ENCODE peak calls at places on chromosomes 16 and 17, in nine cellular contexts. Q is stimulated activated CD8-positive, alpha-beta memory T cell treated with anti-CD3 and anti-CD28 coated beads, Interleukin-15, amount 100 ng/mL, for 48 hours; X is activated CD8-positive, alpha-beta memory T cell treated with anti-CD3 and anti-CD28 coated beads for 4 hours; C is naive thymus-derived CD8-positive, alpha-beta T cell; S is progenitor cell of endocrine pancreas; Z is kidney glomerular epithelial cell; L is islet precursor cell; B is PC-3; T is astrocyte of the spinal cord. K is an unnamed sample.

GRCh38 chr16:72092832-72093447 is 480 bp downstream of the TXNL4B start:
- DNase-seq in C (no peak), Q (no peak), Z (peak), X (no peak), L (peak), S (no peak), B (peak), T (peak), K (no peak)

GRCh38 chr17:65055708-65056638 is 567 bp downstream of the GNA13 start:
- DNase-seq in T (peak), S (peak), B (peak), C (peak), Z (peak), X (peak), L (peak), Q (peak), K (no peak)

GRCh38 chr17:81487089-81487486 is 25.5 kb downstream of the ACTG1 start:
- DNase-seq in Z (no peak), B (no peak), C (no peak), T (no peak), X (no peak), Q (no peak), S (no peak), L (no peak), K (no peak)

GRCh38 chr16:87437327-87437726 is 45.2 kb downstream of the MAP1LC3B start:
- DNase-seq in Q (no peak), S (no peak), B (no peak), Z (no peak), C (no peak), L (no peak), X (no peak), T (no peak), K (no peak)

GRCh38 chr17:1872976-1873375 is 43.2 kb downstream of the RPA1 start:
- DNase-seq in S (no peak), T (no peak), X (no peak), C (no peak), Z (no peak), Q (no peak), B (no peak), L (no peak), K (no peak)

GRCh38 chr17:49944451-49944850 is 24.5 kb upstream of the DLX4 start:
- DNase-seq in T (no peak), Z (no peak), Q (no peak), B (no peak), C (no peak), S (no peak), L (peak), X (no peak), K (no peak)

GRCh38 chr16:52383640-52384292 is 163.2 kb downstream of the TOX3 start:
- DNase-seq in Z (peak), L (no peak), C (no peak), Q (no peak), X (no peak), T (no peak), S (no peak), B (no peak), K (no peak)

GRCh38 chr17:6853764-6854442 is 22.4 kb upstream of the TEKT1 start:
- DNase-seq in C (no peak), X (peak), L (peak), S (no peak), Q (no peak), T (no peak), B (peak), Z (peak), K (no peak)

GRCh38 chr17:49994085-49995054 is 654 bp downstream of the DLX3 start:
- DNase-seq in Q (no peak), T (no peak), S (no peak), X (no peak), C (no peak), Z (no peak), L (peak), B (no peak), K (no peak)

GRCh38 chr17:2593846-2594656 is 597 bp downstream of the PAFAH1B1 start:
- DNase-seq in L (peak), B (peak), S (peak), C (peak), T (peak), X (peak), Q (peak), Z (peak), K (peak)

GRCh38 chr16:65176603-65177002 is 54.7 kb upstream of the CDH11 start:
- DNase-seq in B (no peak), T (peak), Q (no peak), L (no peak), S (no peak), Z (peak), X (no peak), C (no peak), K (no peak)

GRCh38 chr16:11020792-11021440 is 76.6 kb downstream of the CLEC16A start:
- DNase-seq in S (no peak), C (no peak), L (no peak), T (no peak), Q (no peak), Z (no peak), X (no peak), B (no peak), K (no peak)

GRCh38 chr16:17331071-17331521 is 139.7 kb downstream of the XYLT1 start:
- DNase-seq in S (no peak), L (no peak), T (no peak), Q (no peak), C (no peak), Z (no peak), X (no peak), B (no peak), K (no peak)

GRCh38 chr17:82914375-82914774 is 74.6 kb upstream of the ZNF750 start:
- DNase-seq in B (peak), T (no peak), L (no peak), Q (no peak), C (no peak), Z (no peak), X (no peak), S (no peak), K (no peak)

GRCh38 chr17:1002412-1002753 is 5.5 kb downstream of the TIMM22 start:
- DNase-seq in Q (no peak), B (no peak), L (no peak), S (no peak), X (no peak), Z (no peak), C (no peak), T (peak), K (no peak)

GRCh38 chr17:78659546-78659945 is 82.3 kb upstream of the DNAH17 start:
- DNase-seq in Z (no peak), X (no peak), Q (no peak), L (no peak), B (no peak), T (no peak), C (no peak), S (no peak), K (no peak)